ENCODE peak calls at places on chromosome 20, in nine cellular contexts. One of them, this sample, is unnamed.

GRCh38 chr20:58102252-58102651 is 126.2 kb downstream of the ANKRD60 start:
- DNase-seq in DMS53: no peak
- DNase-seq in foreskin melanocyte: peak; percentile 73
- DNase-seq in fibroblast of pulmonary artery: no peak
- DNase-seq in GM03348: no peak
- DNase-seq in smooth muscle cell of the brain vasculature: no peak
- DNase-seq in Calu3: no peak
- DNase-seq in fibroblast of mammary gland: no peak
- DNase-seq in activated naive CD4-positive, alpha-beta T cell: no peak
- DNase-seq in this sample: no peak

GRCh38 chr20:36303020-36303595 is 3.0 kb upstream of the DLGAP4 start:
- DNase-seq in DMS53: no peak
- DNase-seq in foreskin melanocyte: no peak
- DNase-seq in fibroblast of pulmonary artery: no peak
- DNase-seq in GM03348: no peak
- DNase-seq in smooth muscle cell of the brain vasculature: no peak
- DNase-seq in Calu3: no peak
- DNase-seq in fibroblast of mammary gland: no peak
- DNase-seq in activated naive CD4-positive, alpha-beta T cell: no peak
- DNase-seq in this sample: no peak

GRCh38 chr20:49985617-49986016 is 2.8 kb downstream of the SNAI1 start:
- DNase-seq in DMS53: no peak
- DNase-seq in foreskin melanocyte: no peak
- DNase-seq in fibroblast of pulmonary artery: no peak
- DNase-seq in GM03348: no peak
- DNase-seq in smooth muscle cell of the brain vasculature: no peak
- DNase-seq in Calu3: no peak
- DNase-seq in fibroblast of mammary gland: no peak
- DNase-seq in activated naive CD4-positive, alpha-beta T cell: no peak
- DNase-seq in this sample: no peak

GRCh38 chr20:57087102-57087501 is 179.3 kb downstream of the BMP7 start:
- DNase-seq in DMS53: no peak
- DNase-seq in foreskin melanocyte: no peak
- DNase-seq in fibroblast of pulmonary artery: no peak
- DNase-seq in GM03348: no peak
- DNase-seq in smooth muscle cell of the brain vasculature: no peak
- DNase-seq in Calu3: no peak
- DNase-seq in fibroblast of mammary gland: no peak
- DNase-seq in activated naive CD4-positive, alpha-beta T cell: no peak
- DNase-seq in this sample: no peak

GRCh38 chr20:14536738-14537137 is 199.3 kb upstream of the FLRT3 start:
- DNase-seq in DMS53: no peak
- DNase-seq in foreskin melanocyte: no peak
- DNase-seq in fibroblast of pulmonary artery: no peak
- DNase-seq in GM03348: no peak
- DNase-seq in smooth muscle cell of the brain vasculature: no peak
- DNase-seq in Calu3: no peak
- DNase-seq in fibroblast of mammary gland: peak; percentile 19
- DNase-seq in activated naive CD4-positive, alpha-beta T cell: no peak
- DNase-seq in this sample: no peak

GRCh38 chr20:57795977-57796560 is 86.3 kb upstream of the PMEPA1 start:
- DNase-seq in DMS53: no peak
- DNase-seq in foreskin melanocyte: no peak
- DNase-seq in fibroblast of pulmonary artery: no peak
- DNase-seq in GM03348: no peak
- DNase-seq in smooth muscle cell of the brain vasculature: no peak
- DNase-seq in Calu3: no peak
- DNase-seq in fibroblast of mammary gland: no peak
- DNase-seq in activated naive CD4-positive, alpha-beta T cell: no peak
- DNase-seq in this sample: no peak

GRCh38 chr20:19510626-19511025 is 247.4 kb upstream of the RIN2 start:
- DNase-seq in DMS53: no peak
- DNase-seq in foreskin melanocyte: no peak
- DNase-seq in fibroblast of pulmonary artery: no peak
- DNase-seq in GM03348: no peak
- DNase-seq in smooth muscle cell of the brain vasculature: no peak
- DNase-seq in Calu3: no peak
- DNase-seq in fibroblast of mammary gland: no peak
- DNase-seq in activated naive CD4-positive, alpha-beta T cell: no peak
- DNase-seq in this sample: no peak

GRCh38 chr20:36352843-36353553 is 46.9 kb downstream of the DLGAP4 start:
- DNase-seq in DMS53: no peak
- DNase-seq in foreskin melanocyte: no peak
- DNase-seq in fibroblast of pulmonary artery: no peak
- DNase-seq in GM03348: no peak
- DNase-seq in smooth muscle cell of the brain vasculature: no peak
- DNase-seq in Calu3: no peak
- DNase-seq in fibroblast of mammary gland: no peak
- DNase-seq in activated naive CD4-positive, alpha-beta T cell: no peak
- DNase-seq in this sample: no peak

GRCh38 chr20:17523326-17523725 is 7.9 kb downstream of the BFSP1 start:
- DNase-seq in DMS53: no peak
- DNase-seq in foreskin melanocyte: no peak
- DNase-seq in fibroblast of pulmonary artery: no peak
- DNase-seq in GM03348: no peak
- DNase-seq in smooth muscle cell of the brain vasculature: no peak
- DNase-seq in Calu3: no peak
- DNase-seq in fibroblast of mammary gland: no peak
- DNase-seq in activated naive CD4-positive, alpha-beta T cell: no peak
- DNase-seq in this sample: no peak

GRCh38 chr20:59005523-59006166 is 1.4 kb downstream of the CTSZ start:
- DNase-seq in DMS53: no peak
- DNase-seq in foreskin melanocyte: no peak
- DNase-seq in fibroblast of pulmonary artery: no peak
- DNase-seq in GM03348: no peak
- DNase-seq in smooth muscle cell of the brain vasculature: no peak
- DNase-seq in Calu3: no peak
- DNase-seq in fibroblast of mammary gland: no peak
- DNase-seq in activated naive CD4-positive, alpha-beta T cell: no peak
- DNase-seq in this sample: no peak

GRCh38 chr20:10728873-10729670 is 55.3 kb upstream of the JAG1 start:
- DNase-seq in DMS53: no peak
- DNase-seq in foreskin melanocyte: no peak
- DNase-seq in fibroblast of pulmonary artery: no peak
- DNase-seq in GM03348: no peak
- DNase-seq in smooth muscle cell of the brain vasculature: no peak
- DNase-seq in Calu3: no peak
- DNase-seq in fibroblast of mammary gland: peak; percentile 42
- DNase-seq in activated naive CD4-positive, alpha-beta T cell: no peak
- DNase-seq in this sample: no peak

GRCh38 chr20:1302578-1303541 is 26.1 kb downstream of the SDCBP2 start:
- DNase-seq in DMS53: peak; percentile 75
- DNase-seq in foreskin melanocyte: peak; percentile 81
- DNase-seq in fibroblast of pulmonary artery: no peak
- DNase-seq in GM03348: no peak
- DNase-seq in smooth muscle cell of the brain vasculature: no peak
- DNase-seq in Calu3: no peak
- DNase-seq in fibroblast of mammary gland: no peak
- DNase-seq in activated naive CD4-positive, alpha-beta T cell: no peak
- DNase-seq in this sample: no peak

GRCh38 chr20:443223-443793 is 19.0 kb downstream of the TBC1D20 start:
- DNase-seq in DMS53: no peak
- DNase-seq in foreskin melanocyte: no peak
- DNase-seq in fibroblast of pulmonary artery: no peak
- DNase-seq in GM03348: no peak
- DNase-seq in smooth muscle cell of the brain vasculature: no peak
- DNase-seq in Calu3: no peak
- DNase-seq in fibroblast of mammary gland: no peak
- DNase-seq in activated naive CD4-positive, alpha-beta T cell: no peak
- DNase-seq in this sample: no peak

GRCh38 chr20:51116765-51117686 is 94.1 kb upstream of the KCNG1 start:
- DNase-seq in DMS53: no peak
- DNase-seq in foreskin melanocyte: no peak
- DNase-seq in fibroblast of pulmonary artery: no peak
- DNase-seq in GM03348: no peak
- DNase-seq in smooth muscle cell of the brain vasculature: no peak
- DNase-seq in Calu3: peak; percentile 24
- DNase-seq in fibroblast of mammary gland: peak; percentile 53
- DNase-seq in activated naive CD4-positive, alpha-beta T cell: no peak
- DNase-seq in this sample: no peak